ENCODE peak calls at places on chromosome 7, in six cellular contexts. U is WERI-Rb-1, F is NB4, O is BJ, R is HCT116, A is GM06990. Z is an unnamed sample.

GRCh38 chr7:73742338-73742752 is 3.7 kb upstream of the ABHD11 start:
- DNase-seq in U (no peak), F (no peak), O (no peak), R (no peak), A (no peak), Z (no peak)

GRCh38 chr7:137151056-137151731 is 192.3 kb downstream of the PTN start:
- DNase-seq in U (no peak), F (no peak), O (no peak), R (no peak), A (no peak), Z (peak; percentile 4)

GRCh38 chr7:74514131-74514591 is 60.5 kb downstream of the GTF2IRD1 start:
- DNase-seq in U (no peak), F (no peak), O (no peak), R (no peak), A (no peak), Z (no peak)

GRCh38 chr7:84663224-84663623 is 468.6 kb upstream of the SEMA3A start:
- DNase-seq in U (no peak), F (no peak), O (no peak), R (no peak), A (no peak), Z (no peak)

GRCh38 chr7:134186022-134186421 is 58.9 kb downstream of the LRGUK start:
- DNase-seq in U (no peak), F (no peak), O (peak; percentile 10), R (no peak), A (no peak), Z (no peak)

GRCh38 chr7:12210179-12211053 is 678 bp upstream of the TMEM106B start:
- DNase-seq in U (peak; percentile 63), F (no peak), O (no peak), R (no peak), A (no peak), Z (no peak)

GRCh38 chr7:74223711-74224510 is 14.1 kb downstream of the LAT2 start:
- DNase-seq in U (no peak), F (peak; percentile 27), O (no peak), R (no peak), A (no peak), Z (no peak)

GRCh38 chr7:156014201-156014600 is 201.9 kb upstream of the SHH start:
- DNase-seq in U (no peak), F (no peak), O (no peak), R (no peak), A (no peak), Z (no peak)

GRCh38 chr7:111410899-111411298 is 151.4 kb downstream of the IMMP2L start:
- DNase-seq in U (no peak), F (no peak), O (no peak), R (no peak), A (no peak), Z (no peak)

GRCh38 chr7:100472854-100473499 is 6.0 kb downstream of the TSC22D4 start:
- DNase-seq in U (no peak), F (peak; percentile 95), O (no peak), R (no peak), A (no peak), Z (no peak)

GRCh38 chr7:43876976-43877745 is 7.8 kb upstream of the MRPS24 start:
- DNase-seq in U (no peak), F (peak; percentile 93), O (no peak), R (no peak), A (peak; percentile 42), Z (no peak)

GRCh38 chr7:519974-520458 is 370 bp upstream of the PDGFA start:
- DNase-seq in U (no peak), F (peak; percentile 53), O (no peak), R (no peak), A (peak; percentile 53), Z (no peak)

GRCh38 chr7:22667562-22668239 is 59.3 kb upstream of the IL6 start:
- DNase-seq in U (no peak), F (no peak), O (no peak), R (peak; percentile 6), A (no peak), Z (no peak)

GRCh38 chr7:7375538-7375937 is 160.1 kb downstream of the COL28A1 start:
- DNase-seq in U (no peak), F (no peak), O (no peak), R (no peak), A (no peak), Z (no peak)

GRCh38 chr7:105473163-105473562 is 48.9 kb downstream of the PUS7 start:
- DNase-seq in U (no peak), F (no peak), O (peak; percentile 25), R (no peak), A (no peak), Z (no peak)

GRCh38 chr7:139976055-139976837 is 86.5 kb downstream of the PARP12 start:
- DNase-seq in U (no peak), F (no peak), O (no peak), R (no peak), A (no peak), Z (no peak)

GRCh38 chr7:30916767-30917166 is 5.1 kb downstream of the AQP1 start:
- DNase-seq in U (no peak), F (no peak), O (no peak), R (no peak), A (no peak), Z (no peak)

GRCh38 chr7:44636926-44637325 is 30.5 kb downstream of the OGDH start:
- DNase-seq in U (no peak), F (no peak), O (no peak), R (no peak), A (no peak), Z (no peak)

GRCh38 chr7:66267249-66267648 is 62.1 kb downstream of the TPST1 start:
- DNase-seq in U (no peak), F (no peak), O (peak; percentile 89), R (no peak), A (no peak), Z (no peak)

GRCh38 chr7:55132890-55133551 is 114.2 kb downstream of the EGFR start:
- DNase-seq in U (no peak), F (peak; percentile 15), O (peak; percentile 98), R (peak; percentile 97), A (no peak), Z (no peak)

GRCh38 chr7:20354825-20355466 is 24.2 kb downstream of the ITGB8 start:
- DNase-seq in U (no peak), F (no peak), O (no peak), R (no peak), A (no peak), Z (no peak)

GRCh38 chr7:116906391-116906790 is 44.0 kb downstream of the CAPZA2 start:
- DNase-seq in U (no peak), F (no peak), O (no peak), R (no peak), A (no peak), Z (no peak)

GRCh38 chr7:106952658-106953231 is 87.7 kb downstream of the PIK3CG start:
- DNase-seq in U (no peak), F (no peak), O (no peak), R (no peak), A (no peak), Z (no peak)

GRCh38 chr7:98831641-98832221 is 38.1 kb downstream of the TMEM130 start:
- DNase-seq in U (peak; percentile 36), F (peak; percentile 67), O (no peak), R (no peak), A (no peak), Z (no peak)

DNA sequence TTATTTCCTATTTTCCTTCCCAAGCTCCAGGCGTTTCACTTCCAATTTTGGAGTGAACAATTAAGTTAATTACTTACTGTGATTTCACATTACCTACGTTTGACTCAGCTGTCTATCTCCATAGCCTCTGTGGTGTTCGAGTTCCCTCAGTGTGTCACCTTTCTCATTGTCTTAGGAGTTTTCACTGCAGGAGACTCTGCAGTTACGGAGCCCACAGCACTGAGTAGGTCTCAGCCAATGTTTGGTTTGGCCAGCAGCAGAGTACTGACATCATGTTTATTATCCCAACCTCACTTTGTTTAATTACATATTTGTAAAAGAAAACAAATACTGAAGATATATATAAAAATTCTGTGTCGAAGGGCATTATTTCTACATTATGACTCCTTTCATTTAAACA is 1123.9 kb downstream of the CNTNAP2 start:
- DNase-seq in U (no peak), F (no peak), O (no peak), R (no peak), A (no peak), Z (no peak)
- H3K4me3 ChIP-seq in U (no peak overlapping the region), F (no peak overlapping the region), O (no peak overlapping the region), R (no peak overlapping the region), A (no peak overlapping the region), Z (no peak overlapping the region)

GRCh38 chr7:143329471-143330170 is 13.7 kb downstream of the CLCN1 start:
- DNase-seq in U (no peak), F (peak; percentile 33), O (no peak), R (no peak), A (no peak), Z (no peak)
- TF ChIP-seq CTCF in U (peak; percentile 30), F (peak; percentile 27), O (no peak), R (no peak), A (no peak), Z (no peak)

GRCh38 chr7:130943981-130944380 is 210.0 kb upstream of the KLF14 start:
- DNase-seq in U (no peak), F (no peak), O (no peak), R (no peak), A (no peak), Z (no peak)
- H3K4me3 ChIP-seq in U (no peak overlapping the region), F (no peak overlapping the region), O (no peak overlapping the region), R (no peak overlapping the region), A (no peak overlapping the region), Z (peak overlapping the region; percentile 46)

DNA sequence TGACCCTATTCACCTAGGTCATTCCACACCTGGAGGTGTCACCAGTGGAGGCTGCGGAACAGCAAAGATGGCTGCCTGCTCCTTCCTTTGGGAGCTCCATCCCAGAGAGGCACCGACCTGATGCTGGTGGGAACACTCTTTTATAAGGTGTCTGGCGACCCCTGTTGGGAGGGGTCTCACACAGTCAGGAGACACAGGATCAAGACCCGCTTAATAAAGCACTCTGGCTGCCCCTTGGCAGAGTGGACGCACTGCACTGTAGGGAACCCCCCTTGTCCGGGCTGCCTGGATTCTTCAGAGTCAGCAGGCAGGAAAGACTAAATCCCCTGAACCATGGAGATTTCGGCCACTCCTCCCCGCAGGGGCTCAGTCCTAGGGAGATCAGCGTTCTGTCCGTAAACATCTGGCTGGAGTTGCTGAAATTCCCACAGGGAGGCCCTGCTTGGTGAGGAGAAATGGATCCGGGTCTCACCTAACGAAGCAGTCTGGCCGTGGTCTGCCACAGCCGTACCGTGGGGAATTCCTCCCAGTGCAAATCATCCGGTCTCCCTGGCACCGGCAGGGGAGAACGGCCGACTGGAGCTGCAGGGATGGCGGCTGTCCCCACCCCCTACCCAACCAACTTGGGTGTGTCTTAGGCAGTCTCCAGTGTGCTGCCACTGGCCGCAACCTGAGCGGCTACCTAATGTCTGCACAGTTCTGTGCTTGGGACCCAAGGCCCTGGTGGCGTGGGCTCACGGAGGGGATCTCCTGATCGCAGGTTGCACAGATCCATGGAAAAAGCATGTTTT is 66.1 kb downstream of the LSMEM1 start:
- DNase-seq in U (peak; percentile 55), F (peak; percentile 34), O (no peak), R (no peak), A (no peak), Z (no peak)
- TF ChIP-seq CTCF in U (peak; percentile 33), F (peak; percentile 22), O (peak; percentile 10), R (no peak), A (peak; percentile 10), Z (no peak)

GRCh38 chr7:128406147-128406985 is 3.4 kb downstream of the IMPDH1 start:
- DNase-seq in U (no peak), F (peak; percentile 71), O (no peak), R (no peak), A (no peak), Z (no peak)
- H3K4me3 ChIP-seq in U (peak overlapping the region; percentile 13), F (no peak overlapping the region), O (peak overlapping the region; percentile 23), R (peak overlapping the region; percentile 84), A (peak overlapping the region; percentile 84), Z (peak overlapping the region; percentile 87)